ENCODE peak calls at places on chromosomes 3 and 15, in four cellular contexts. Q, C, F and Y are unnamed samples.

GRCh38 chr3:137906985-137907649 is 102.8 kb upstream of the CLDN18 start:
- DNase-seq in Q (no peak), C (no peak), F (no peak), Y (no peak)

GRCh38 chr3:120555661-120556509 is 40.3 kb upstream of the NDUFB4 start:
- DNase-seq in Q (no peak), C (no peak), F (no peak), Y (no peak)

GRCh38 chr15:39854161-39854560 is 65.9 kb downstream of the GPR176 start:
- DNase-seq in Q (peak; percentile 60), C (peak; percentile 44), F (no peak), Y (no peak)

GRCh38 chr15:34330279-34330678 is 7.3 kb downstream of the SLC12A6 start:
- DNase-seq in C (no peak), Q (no peak), F (no peak), Y (no peak)

GRCh38 chr3:128563439-128563838 is 70.4 kb upstream of the GATA2 start:
- DNase-seq in Q (no peak), F (no peak), C (no peak), Y (no peak)

GRCh38 chr3:17038141-17038540 is 153.4 kb downstream of the PLCL2 start:
- DNase-seq in C (no peak), F (no peak), Q (no peak), Y (no peak)

GRCh38 chr3:66858656-66859381 is 139.3 kb upstream of the KBTBD8 start:
- DNase-seq in F (no peak), C (no peak), Q (no peak), Y (peak; percentile 86)

GRCh38 chr15:85702321-85703230 is 92.1 kb downstream of the KLHL25 start:
- DNase-seq in C (peak; percentile 83), Q (peak; percentile 75), F (no peak), Y (no peak)

GRCh38 chr15:56468271-56468912 is 3.5 kb upstream of the MNS1 start:
- DNase-seq in C (peak; percentile 40), Q (peak; percentile 9), F (no peak), Y (no peak)
- H2AFZ ChIP-seq in C (no peak overlapping the region), Q (no peak overlapping the region), F (no peak overlapping the region), Y (no peak overlapping the region)

GRCh38 chr3:159854500-159855124 is 134.0 kb upstream of the IL12A start:
- DNase-seq in F (no peak), Q (peak; percentile 97), C (peak; percentile 97), Y (no peak)

GRCh38 chr3:159850481-159850880 is 138.2 kb upstream of the IL12A start:
- DNase-seq in F (no peak), Q (no peak), C (peak; percentile 13), Y (no peak)

GRCh38 chr3:159853506-159853864 is 135.2 kb upstream of the IL12A start:
- DNase-seq in C (no peak), F (no peak), Q (no peak), Y (no peak)

GRCh38 chr3:159852256-159852655 is 136.4 kb upstream of the IL12A start:
- DNase-seq in C (no peak), F (no peak), Q (no peak), Y (no peak)

DNA sequence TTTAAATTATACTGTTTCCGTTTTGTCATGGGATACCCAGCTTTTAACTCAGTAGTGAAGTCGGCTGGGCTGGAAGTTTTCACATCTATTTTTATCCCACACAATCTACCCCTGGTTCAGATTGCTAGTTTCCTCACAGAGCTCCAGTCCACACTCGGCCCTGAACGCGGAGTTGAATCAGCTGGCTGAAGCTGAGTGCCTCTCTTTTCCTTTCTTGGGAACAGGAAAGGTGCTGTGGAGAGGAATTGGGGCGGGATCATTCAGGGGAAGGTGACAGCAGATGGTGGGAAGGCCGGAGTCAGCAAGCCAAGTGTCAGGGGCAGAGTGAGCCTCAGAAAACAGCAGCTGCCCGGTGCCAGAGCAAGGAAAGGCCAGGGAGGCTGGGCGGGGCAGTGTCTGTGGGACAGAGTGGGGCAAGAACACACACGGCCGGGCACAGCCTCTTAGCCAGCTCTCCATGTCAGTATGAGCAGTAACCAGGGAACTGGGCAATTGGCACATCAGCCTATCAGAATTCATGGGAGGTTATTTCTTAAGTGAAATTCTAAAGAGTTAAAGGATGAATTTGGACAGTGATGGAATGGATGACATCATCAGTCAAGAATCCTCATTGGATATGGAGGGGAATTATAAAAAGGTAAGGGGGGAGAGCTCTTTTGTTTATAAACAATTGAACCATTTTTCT is 135.7 kb upstream of the IL12A start:
- DNase-seq in C (peak; percentile 82), Q (peak; percentile 56), F (no peak), Y (peak; percentile 62)
- H2BK120ac ChIP-seq in C (peak overlapping the region; percentile 77), Q (peak overlapping the region; percentile 89), F (no peak overlapping the region), Y (no peak overlapping the region)

GRCh38 chr3:13010770-13011169 is 62.5 kb downstream of the IQSEC1 start:
- DNase-seq in Q (no peak), F (no peak), C (no peak), Y (no peak)

GRCh38 chr3:13009946-13010315 is 63.3 kb downstream of the IQSEC1 start:
- DNase-seq in C (no peak), F (no peak), Q (no peak), Y (no peak)

GRCh38 chr3:13012228-13012691 is 61.0 kb downstream of the IQSEC1 start:
- DNase-seq in F (no peak), Q (peak; percentile 44), C (peak; percentile 67), Y (no peak)

GRCh38 chr3:13013151-13013561 is 60.1 kb downstream of the IQSEC1 start:
- DNase-seq in Q (no peak), C (no peak), F (no peak), Y (no peak)

GRCh38 chr3:13011369-13012227 is 61.6 kb downstream of the IQSEC1 start:
- DNase-seq in C (no peak), F (no peak), Q (no peak), Y (no peak)
- H2AK5ac ChIP-seq in C (no peak overlapping the region), F (peak overlapping the region; percentile 38), Q (no peak overlapping the region), Y (no peak overlapping the region)

DNA sequence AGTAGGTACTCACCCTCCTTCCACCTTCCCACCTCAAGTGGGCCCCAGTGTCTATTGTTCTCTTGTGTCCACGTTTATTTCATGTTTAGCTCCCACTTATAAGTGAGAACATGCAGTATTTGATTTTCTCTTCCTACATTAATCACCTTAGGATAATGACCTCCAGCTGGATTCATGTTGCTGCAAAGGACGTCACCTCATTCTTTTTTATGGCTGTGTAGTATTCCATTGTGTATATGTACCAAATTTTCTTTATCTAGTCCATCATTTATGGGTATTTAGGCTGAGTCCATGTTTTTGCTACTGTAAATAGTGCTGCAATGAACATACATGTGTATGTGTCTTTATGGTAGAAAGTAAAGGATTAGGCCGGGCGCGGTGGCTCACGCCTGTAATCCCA is 5.9 kb upstream of the MLF1 start:
- DNase-seq in F (no peak), C (no peak), Q (no peak), Y (no peak)
- H2AFZ ChIP-seq in F (no peak overlapping the region), C (no peak overlapping the region), Q (no peak overlapping the region), Y (no peak overlapping the region)

GRCh38 chr15:89893696-89894450 is at the start of gene AP3S2:
- DNase-seq in C (peak; percentile 97), Q (peak; percentile 94), F (peak; percentile 86), Y (peak; percentile 93)
- H2BK120ac ChIP-seq in C (peak within 1 kb of the TSS; percentile 43), Q (peak within 1 kb of the TSS; percentile 51), F (no peak within 1 kb of the TSS), Y (no peak within 1 kb of the TSS)

DNA sequence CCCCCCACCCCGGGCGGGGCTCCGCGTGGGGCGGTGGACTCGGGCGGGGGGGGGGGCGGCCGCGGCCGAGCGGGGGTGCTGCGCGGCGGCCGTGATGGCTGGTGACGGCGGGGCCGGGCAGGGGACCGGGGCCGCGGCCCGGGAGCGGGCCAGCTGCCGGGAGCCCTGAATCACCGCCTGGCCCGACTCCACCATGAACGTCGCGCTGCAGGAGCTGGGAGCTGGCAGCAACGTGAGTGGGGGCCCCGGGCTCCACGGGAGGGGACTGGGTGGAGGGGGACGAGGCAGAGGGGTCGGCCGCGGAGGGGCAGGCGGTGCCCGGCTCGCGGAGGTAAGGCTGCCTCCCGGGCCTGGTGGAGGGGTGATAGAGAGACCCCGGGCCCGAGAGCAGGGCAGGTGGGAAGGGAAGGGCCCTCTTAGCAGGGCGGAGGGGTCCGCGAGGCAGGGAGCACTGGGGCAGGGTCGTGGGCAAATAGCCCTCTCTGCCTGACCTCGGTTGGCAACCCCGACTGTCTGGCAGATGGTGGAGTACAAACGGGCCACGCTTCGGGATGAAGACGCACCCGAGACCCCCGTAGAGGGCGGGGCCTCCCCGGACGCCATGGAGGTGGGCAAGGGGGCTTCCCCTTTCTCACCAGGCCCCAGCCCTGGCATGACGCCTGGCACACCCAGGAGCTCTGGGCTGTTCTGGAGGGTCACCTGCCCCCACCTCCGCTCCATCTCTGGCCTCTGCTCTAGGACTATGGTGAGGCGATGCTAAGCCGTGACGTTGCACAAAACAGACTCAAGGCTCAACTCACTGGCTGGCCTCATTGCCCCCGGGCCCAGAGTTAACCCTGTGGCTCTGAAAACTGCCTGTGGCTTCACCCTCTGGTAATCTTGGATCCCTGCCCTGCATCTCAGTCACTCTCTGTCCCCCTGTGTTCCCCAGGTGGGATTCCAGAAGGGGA is at the start of gene ECE2:
- DNase-seq in C (no peak), Q (no peak), F (no peak), Y (no peak)
- H2AK5ac ChIP-seq in C (no peak within 1 kb of the TSS), Q (no peak within 1 kb of the TSS), F (peak within 1 kb of the TSS; percentile 71), Y (no peak within 1 kb of the TSS)

GRCh38 chr3:40843851-40844548 is 319.2 kb downstream of the ZNF621 start:
- DNase-seq in C (peak; percentile 24), Q (no peak), F (no peak), Y (peak; percentile 59)
- H2AFZ ChIP-seq in C (no peak overlapping the region), Q (no peak overlapping the region), F (no peak overlapping the region), Y (no peak overlapping the region)

GRCh38 chr15:66850078-66850991 is 148.3 kb downstream of the SMAD6 start:
- DNase-seq in C (peak; percentile 71), Q (no peak), F (no peak), Y (peak; percentile 28)
- H2BK120ac ChIP-seq in C (peak overlapping the region; percentile 54), Q (peak overlapping the region; percentile 36), F (peak overlapping the region; percentile 75), Y (no peak overlapping the region)